ENCODE peak calls at places on chromosomes 12 and 14, in ten cellular contexts. One of them, this sample, is unnamed.

GRCh38 chr12:121958521-121959240 is 40.3 kb downstream of the CFAP251 start:
- DNase-seq in coronary artery: no peak
- DNase-seq in IMR-90: peak
- DNase-seq in mammary epithelial cell: no peak
- DNase-seq in WERI-Rb-1: no peak
- DNase-seq in dorsolateral prefrontal cortex: no peak
- DNase-seq in HFFc6: peak
- DNase-seq in MCF 10A: no peak
- DNase-seq in endodermal cell: peak
- DNase-seq in astrocyte of the spinal cord: peak
- DNase-seq in this sample: no peak

GRCh38 chr12:14768823-14769405 is 34.4 kb downstream of the WBP11 start:
- DNase-seq in coronary artery: peak
- DNase-seq in IMR-90: peak
- DNase-seq in mammary epithelial cell: peak
- DNase-seq in WERI-Rb-1: no peak
- DNase-seq in dorsolateral prefrontal cortex: no peak
- DNase-seq in HFFc6: no peak
- DNase-seq in MCF 10A: peak
- DNase-seq in endodermal cell: peak
- DNase-seq in astrocyte of the spinal cord: peak
- DNase-seq in this sample: no peak

GRCh38 chr14:67263499-67264149 is 22.4 kb downstream of the PALS1 start:
- DNase-seq in coronary artery: no peak
- DNase-seq in IMR-90: peak
- DNase-seq in mammary epithelial cell: no peak
- DNase-seq in WERI-Rb-1: no peak
- DNase-seq in dorsolateral prefrontal cortex: no peak
- DNase-seq in HFFc6: peak
- DNase-seq in MCF 10A: peak
- DNase-seq in endodermal cell: no peak
- DNase-seq in astrocyte of the spinal cord: peak
- DNase-seq in this sample: no peak

GRCh38 chr14:100771121-100771800 is 44.6 kb downstream of the DLK1 start:
- DNase-seq in coronary artery: peak
- DNase-seq in IMR-90: no peak
- DNase-seq in mammary epithelial cell: no peak
- DNase-seq in WERI-Rb-1: no peak
- DNase-seq in dorsolateral prefrontal cortex: no peak
- DNase-seq in HFFc6: no peak
- DNase-seq in MCF 10A: no peak
- DNase-seq in endodermal cell: peak
- DNase-seq in astrocyte of the spinal cord: no peak
- DNase-seq in this sample: no peak

GRCh38 chr12:133129368-133130037 is 571 bp downstream of the ZNF891 start:
- DNase-seq in coronary artery: no peak
- DNase-seq in IMR-90: peak
- DNase-seq in mammary epithelial cell: no peak
- DNase-seq in WERI-Rb-1: peak
- DNase-seq in dorsolateral prefrontal cortex: no peak
- DNase-seq in HFFc6: peak
- DNase-seq in MCF 10A: no peak
- DNase-seq in endodermal cell: peak
- DNase-seq in astrocyte of the spinal cord: no peak
- DNase-seq in this sample: no peak

GRCh38 chr14:38211258-38211735 is 3.6 kb downstream of the SSTR1 start:
- DNase-seq in coronary artery: no peak
- DNase-seq in IMR-90: no peak
- DNase-seq in mammary epithelial cell: no peak
- DNase-seq in WERI-Rb-1: no peak
- DNase-seq in dorsolateral prefrontal cortex: no peak
- DNase-seq in HFFc6: no peak
- DNase-seq in MCF 10A: no peak
- DNase-seq in endodermal cell: peak
- DNase-seq in astrocyte of the spinal cord: no peak
- DNase-seq in this sample: no peak

GRCh38 chr14:90491221-90491867 is 94.5 kb downstream of the CALM1 start:
- DNase-seq in coronary artery: peak
- DNase-seq in IMR-90: peak
- DNase-seq in mammary epithelial cell: no peak
- DNase-seq in WERI-Rb-1: no peak
- DNase-seq in dorsolateral prefrontal cortex: peak
- DNase-seq in HFFc6: peak
- DNase-seq in MCF 10A: peak
- DNase-seq in endodermal cell: no peak
- DNase-seq in astrocyte of the spinal cord: peak
- DNase-seq in this sample: no peak

GRCh38 chr12:70648191-70648590 is 11.0 kb upstream of the PTPRB start:
- DNase-seq in coronary artery: no peak
- DNase-seq in IMR-90: peak
- DNase-seq in mammary epithelial cell: no peak
- DNase-seq in WERI-Rb-1: no peak
- DNase-seq in dorsolateral prefrontal cortex: no peak
- DNase-seq in HFFc6: peak
- DNase-seq in MCF 10A: no peak
- DNase-seq in endodermal cell: no peak
- DNase-seq in astrocyte of the spinal cord: peak
- DNase-seq in this sample: no peak

GRCh38 chr12:52600475-52600874 is 788 bp downstream of the KRT72 start:
- DNase-seq in coronary artery: no peak
- DNase-seq in IMR-90: no peak
- DNase-seq in mammary epithelial cell: no peak
- DNase-seq in WERI-Rb-1: no peak
- DNase-seq in dorsolateral prefrontal cortex: no peak
- DNase-seq in HFFc6: no peak
- DNase-seq in MCF 10A: no peak
- DNase-seq in endodermal cell: peak
- DNase-seq in astrocyte of the spinal cord: no peak
- DNase-seq in this sample: no peak

DNA sequence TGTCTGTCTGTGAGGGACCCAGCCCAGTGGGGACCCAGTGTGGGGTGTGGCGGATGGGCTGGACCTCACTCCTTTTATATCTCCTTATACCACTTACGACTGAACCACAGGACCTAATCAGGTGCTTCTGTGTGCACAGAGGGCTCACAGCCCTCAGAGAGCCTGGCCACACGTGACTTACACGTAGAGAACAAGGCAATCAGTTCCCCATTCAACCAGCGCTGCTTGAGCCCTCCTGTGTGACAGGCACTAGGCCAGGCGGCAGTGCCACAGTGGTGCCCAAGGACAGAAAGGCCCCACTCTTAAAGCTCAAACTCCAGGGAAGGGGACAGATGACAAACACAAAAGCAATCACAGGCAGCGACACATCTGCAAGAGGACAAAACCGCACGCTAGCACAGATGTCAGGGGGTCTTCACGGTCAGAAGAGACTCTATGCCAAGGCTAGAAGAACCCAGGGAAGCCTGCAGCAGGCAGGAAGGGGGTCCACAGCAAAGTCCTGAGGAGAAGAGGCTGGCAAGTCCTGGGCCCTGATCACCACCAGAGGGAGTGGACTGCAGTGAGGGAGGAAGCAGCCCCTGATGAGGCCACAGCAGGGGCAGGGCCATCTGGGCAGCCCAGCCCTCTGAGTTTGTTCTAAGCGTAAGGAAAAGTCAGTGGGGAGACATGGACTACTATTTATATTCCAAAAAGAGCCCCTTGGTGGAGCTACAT is 39.3 kb downstream of the SETD3 start:
- DNase-seq in coronary artery: no peak
- DNase-seq in IMR-90: no peak
- DNase-seq in mammary epithelial cell: no peak
- DNase-seq in WERI-Rb-1: peak
- DNase-seq in dorsolateral prefrontal cortex: no peak
- DNase-seq in HFFc6: no peak
- DNase-seq in MCF 10A: no peak
- DNase-seq in endodermal cell: peak
- DNase-seq in astrocyte of the spinal cord: no peak
- DNase-seq in this sample: no peak
- TF ChIP-seq CTCF in coronary artery: no peak
- TF ChIP-seq CTCF in IMR-90: peak
- TF ChIP-seq CTCF in mammary epithelial cell: no peak
- TF ChIP-seq CTCF in WERI-Rb-1: peak
- TF ChIP-seq CTCF in dorsolateral prefrontal cortex: no peak
- TF ChIP-seq CTCF in HFFc6: peak
- TF ChIP-seq CTCF in MCF 10A: no peak
- TF ChIP-seq CTCF in endodermal cell: peak
- TF ChIP-seq CTCF in astrocyte of the spinal cord: peak
- TF ChIP-seq CTCF in this sample: peak

DNA sequence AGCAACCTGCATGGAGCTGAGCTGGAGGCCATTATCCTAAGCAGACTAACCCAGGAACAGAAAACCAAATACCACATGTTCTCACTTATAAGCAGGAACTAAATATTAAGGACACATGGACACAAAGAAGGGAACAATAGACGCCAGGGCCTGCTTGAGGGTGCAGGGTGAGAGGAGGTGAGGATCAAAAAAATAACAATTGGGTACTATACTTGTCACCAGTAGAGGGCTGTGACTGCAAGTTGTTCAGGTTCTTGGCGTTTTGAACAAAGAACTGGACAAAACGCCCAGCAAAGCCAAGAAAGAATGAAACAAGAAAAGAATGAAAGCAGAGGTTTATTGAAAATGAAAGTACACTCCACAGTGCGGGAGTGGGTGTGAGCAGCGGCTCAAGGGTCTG is 208.5 kb upstream of the NEDD1 start:
- DNase-seq in coronary artery: no peak
- DNase-seq in IMR-90: no peak
- DNase-seq in mammary epithelial cell: no peak
- DNase-seq in WERI-Rb-1: no peak
- DNase-seq in dorsolateral prefrontal cortex: no peak
- DNase-seq in HFFc6: no peak
- DNase-seq in MCF 10A: peak
- DNase-seq in endodermal cell: no peak
- DNase-seq in astrocyte of the spinal cord: no peak
- DNase-seq in this sample: no peak
- TF ChIP-seq CTCF in coronary artery: no peak
- TF ChIP-seq CTCF in IMR-90: peak
- TF ChIP-seq CTCF in mammary epithelial cell: no peak
- TF ChIP-seq CTCF in WERI-Rb-1: no peak
- TF ChIP-seq CTCF in dorsolateral prefrontal cortex: no peak
- TF ChIP-seq CTCF in HFFc6: peak
- TF ChIP-seq CTCF in MCF 10A: no peak
- TF ChIP-seq CTCF in endodermal cell: peak
- TF ChIP-seq CTCF in astrocyte of the spinal cord: no peak
- TF ChIP-seq CTCF in this sample: no peak

GRCh38 chr14:95544588-95544987 is 9.7 kb downstream of the GLRX5 start:
- DNase-seq in coronary artery: no peak
- DNase-seq in IMR-90: no peak
- DNase-seq in mammary epithelial cell: no peak
- DNase-seq in WERI-Rb-1: no peak
- DNase-seq in dorsolateral prefrontal cortex: peak
- DNase-seq in HFFc6: no peak
- DNase-seq in MCF 10A: no peak
- DNase-seq in endodermal cell: peak
- DNase-seq in astrocyte of the spinal cord: no peak
- DNase-seq in this sample: no peak

GRCh38 chr14:95547272-95547625 is 12.4 kb downstream of the GLRX5 start:
- DNase-seq in coronary artery: no peak
- DNase-seq in IMR-90: no peak
- DNase-seq in mammary epithelial cell: peak
- DNase-seq in WERI-Rb-1: peak
- DNase-seq in dorsolateral prefrontal cortex: no peak
- DNase-seq in HFFc6: no peak
- DNase-seq in MCF 10A: no peak
- DNase-seq in endodermal cell: peak
- DNase-seq in astrocyte of the spinal cord: no peak
- DNase-seq in this sample: no peak

GRCh38 chr14:95547626-95548327 is 12.9 kb downstream of the GLRX5 start:
- DNase-seq in coronary artery: no peak
- DNase-seq in IMR-90: peak
- DNase-seq in mammary epithelial cell: peak
- DNase-seq in WERI-Rb-1: peak
- DNase-seq in dorsolateral prefrontal cortex: no peak
- DNase-seq in HFFc6: peak
- DNase-seq in MCF 10A: no peak
- DNase-seq in endodermal cell: peak
- DNase-seq in astrocyte of the spinal cord: peak
- DNase-seq in this sample: no peak

GRCh38 chr14:95548328-95548929 is 13.6 kb downstream of the GLRX5 start:
- DNase-seq in coronary artery: no peak
- DNase-seq in IMR-90: no peak
- DNase-seq in mammary epithelial cell: no peak
- DNase-seq in WERI-Rb-1: no peak
- DNase-seq in dorsolateral prefrontal cortex: no peak
- DNase-seq in HFFc6: no peak
- DNase-seq in MCF 10A: no peak
- DNase-seq in endodermal cell: peak
- DNase-seq in astrocyte of the spinal cord: no peak
- DNase-seq in this sample: no peak

GRCh38 chr14:95545769-95546168 is 10.9 kb downstream of the GLRX5 start:
- DNase-seq in coronary artery: no peak
- DNase-seq in IMR-90: peak
- DNase-seq in mammary epithelial cell: peak
- DNase-seq in WERI-Rb-1: no peak
- DNase-seq in dorsolateral prefrontal cortex: no peak
- DNase-seq in HFFc6: peak
- DNase-seq in MCF 10A: peak
- DNase-seq in endodermal cell: peak
- DNase-seq in astrocyte of the spinal cord: peak
- DNase-seq in this sample: no peak
- TF ChIP-seq CTCF in coronary artery: no peak
- TF ChIP-seq CTCF in IMR-90: no peak
- TF ChIP-seq CTCF in mammary epithelial cell: no peak
- TF ChIP-seq CTCF in WERI-Rb-1: no peak
- TF ChIP-seq CTCF in dorsolateral prefrontal cortex: no peak
- TF ChIP-seq CTCF in HFFc6: no peak
- TF ChIP-seq CTCF in MCF 10A: no peak
- TF ChIP-seq CTCF in endodermal cell: no peak
- TF ChIP-seq CTCF in astrocyte of the spinal cord: no peak
- TF ChIP-seq CTCF in this sample: no peak

GRCh38 chr12:20701106-20701505 is 6.0 kb downstream of the SLCO1C1 start:
- DNase-seq in coronary artery: no peak
- DNase-seq in IMR-90: no peak
- DNase-seq in mammary epithelial cell: no peak
- DNase-seq in WERI-Rb-1: no peak
- DNase-seq in dorsolateral prefrontal cortex: no peak
- DNase-seq in HFFc6: no peak
- DNase-seq in MCF 10A: no peak
- DNase-seq in endodermal cell: no peak
- DNase-seq in astrocyte of the spinal cord: no peak
- DNase-seq in this sample: no peak

GRCh38 chr12:20695232-20695631 is at the start of gene SLCO1C1:
- DNase-seq in coronary artery: no peak
- DNase-seq in IMR-90: no peak
- DNase-seq in mammary epithelial cell: no peak
- DNase-seq in WERI-Rb-1: no peak
- DNase-seq in dorsolateral prefrontal cortex: no peak
- DNase-seq in HFFc6: no peak
- DNase-seq in MCF 10A: no peak
- DNase-seq in endodermal cell: peak
- DNase-seq in astrocyte of the spinal cord: no peak
- DNase-seq in this sample: no peak

DNA sequence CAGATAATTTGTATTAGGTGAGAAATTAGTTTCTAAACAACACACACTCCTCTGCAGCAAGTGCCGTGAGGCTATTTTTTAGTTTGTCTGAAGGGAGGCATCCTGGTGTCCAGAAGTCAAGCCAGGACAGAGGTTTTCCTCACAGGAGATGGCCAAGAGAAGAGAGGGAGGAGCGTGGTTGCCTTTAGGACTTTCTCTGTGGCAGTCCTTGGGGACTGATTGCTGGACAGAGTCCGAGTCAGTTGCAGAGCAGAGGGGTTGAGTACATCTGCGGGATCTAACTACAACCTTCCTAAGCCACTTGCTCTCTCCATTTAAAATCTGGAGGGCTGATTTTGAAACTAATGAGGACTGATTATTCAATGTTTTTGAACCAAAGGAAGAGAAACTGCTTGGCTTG is 1.0 kb downstream of the SLCO1C1 start:
- DNase-seq in coronary artery: no peak
- DNase-seq in IMR-90: no peak
- DNase-seq in mammary epithelial cell: no peak
- DNase-seq in WERI-Rb-1: no peak
- DNase-seq in dorsolateral prefrontal cortex: no peak
- DNase-seq in HFFc6: no peak
- DNase-seq in MCF 10A: no peak
- DNase-seq in endodermal cell: peak
- DNase-seq in astrocyte of the spinal cord: no peak
- DNase-seq in this sample: no peak
- TF ChIP-seq CTCF in coronary artery: no peak
- TF ChIP-seq CTCF in IMR-90: no peak
- TF ChIP-seq CTCF in mammary epithelial cell: no peak
- TF ChIP-seq CTCF in WERI-Rb-1: no peak
- TF ChIP-seq CTCF in dorsolateral prefrontal cortex: no peak
- TF ChIP-seq CTCF in HFFc6: no peak
- TF ChIP-seq CTCF in MCF 10A: no peak
- TF ChIP-seq CTCF in endodermal cell: no peak
- TF ChIP-seq CTCF in astrocyte of the spinal cord: no peak
- TF ChIP-seq CTCF in this sample: no peak

This sample was measured in progenitor cell of endocrine pancreas.